ENCODE peak calls at places on chromosomes 12 and 14, in nine cellular contexts. U, G, W, J, L, T, D, H and K are unnamed samples.

GRCh38 chr12:75505706-75506312 is 5.6 kb downstream of the KRR1 start:
- DNase-seq in D (no peak), H (no peak), G (no peak), W (no peak), T (peak), U (no peak), J (no peak), L (peak), K (peak)

GRCh38 chr12:119720349-119720748 is 52.4 kb downstream of the PRKAB1 start:
- DNase-seq in U (no peak), D (no peak), W (no peak), T (no peak), H (no peak), G (no peak), J (no peak), L (no peak), K (no peak)

GRCh38 chr12:14442221-14442881 is 76.9 kb downstream of the ATF7IP start:
- DNase-seq in J (no peak), U (no peak), D (no peak), G (no peak), T (peak), L (no peak), W (no peak), H (no peak), K (no peak)

GRCh38 chr12:46452061-46452615 is 79.6 kb upstream of the SLC38A2 start:
- DNase-seq in H (no peak), D (no peak), W (no peak), T (peak), G (no peak), L (peak), U (peak), J (no peak), K (no peak)

GRCh38 chr14:55689971-55690871 is 110.2 kb downstream of the KTN1 start:
- DNase-seq in U (no peak), H (peak), T (no peak), L (no peak), J (no peak), D (no peak), G (no peak), W (no peak), K (no peak)

GRCh38 chr14:64844993-64845536 is 34.6 kb downstream of the SPTB start:
- DNase-seq in W (no peak), J (no peak), U (no peak), L (no peak), H (no peak), D (no peak), T (no peak), G (no peak), K (no peak)

GRCh38 chr12:57215668-57216013 is 953 bp upstream of the NXPH4 start:
- DNase-seq in L (no peak), T (peak), J (no peak), D (no peak), W (no peak), H (no peak), G (no peak), U (peak), K (no peak)

GRCh38 chr12:118467576-118467975 is 91.2 kb downstream of the SUDS3 start:
- DNase-seq in D (no peak), L (no peak), G (no peak), T (no peak), W (no peak), U (no peak), J (no peak), H (no peak), K (no peak)

GRCh38 chr14:61502459-61503093 is 181.2 kb downstream of the PRKCH start:
- DNase-seq in H (no peak), W (no peak), U (peak), G (no peak), T (no peak), D (no peak), J (no peak), L (no peak), K (no peak)

GRCh38 chr14:75279153-75279738 is 618 bp downstream of the FOS start:
- DNase-seq in J (peak), H (no peak), T (peak), W (no peak), D (peak), G (peak), U (peak), L (peak), K (peak)

GRCh38 chr12:116898675-116899074 is 12.1 kb upstream of the FBXW8 start:
- DNase-seq in W (no peak), L (no peak), T (no peak), H (no peak), D (no peak), J (no peak), U (no peak), G (no peak), K (no peak)

GRCh38 chr12:24823808-24824515 is 124.9 kb downstream of the BCAT1 start:
- DNase-seq in D (no peak), L (no peak), U (no peak), J (no peak), W (no peak), T (no peak), H (no peak), G (no peak), K (no peak)

GRCh38 chr14:101313268-101313667 is 248.0 kb upstream of the DIO3 start:
- DNase-seq in T (no peak), U (no peak), W (no peak), G (no peak), H (no peak), J (no peak), D (no peak), L (no peak), K (no peak)

GRCh38 chr14:92973798-92974372 is 50.9 kb downstream of the CHGA start:
- DNase-seq in U (no peak), W (no peak), D (no peak), L (no peak), G (no peak), H (no peak), J (no peak), T (peak), K (no peak)
- H3K4me3 ChIP-seq in U (no peak), W (no peak), D (no peak), L (no peak), G (no peak), H (no peak), J (no peak), T (peak), K (no peak)

DNA sequence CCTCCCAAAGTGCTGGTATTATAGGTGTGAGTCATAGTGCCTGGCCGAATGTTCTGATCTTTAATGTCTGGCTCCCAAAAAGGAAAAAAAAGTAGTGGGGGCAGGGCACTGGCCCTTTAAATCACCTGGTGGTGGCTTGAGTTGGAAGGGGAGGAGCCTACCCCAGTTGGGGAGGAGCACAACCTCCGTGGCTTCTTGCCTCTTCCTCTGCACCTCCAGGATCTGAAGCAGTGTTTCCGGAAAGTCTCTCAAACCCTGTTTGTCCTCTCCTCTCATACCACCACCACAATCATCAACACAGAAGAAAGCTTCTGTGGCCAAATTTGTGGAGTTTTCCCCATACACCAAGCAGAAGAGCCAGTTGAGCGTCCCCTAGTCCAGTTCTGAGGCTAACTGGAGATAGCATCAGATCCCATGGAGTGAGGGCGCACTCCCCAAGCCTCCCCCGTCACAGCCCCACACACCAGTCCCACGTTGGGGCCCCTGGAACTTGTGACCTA is 24.3 kb upstream of the RCOR1 start:
- DNase-seq in W (no peak), U (no peak), D (no peak), G (no peak), T (no peak), H (no peak), L (no peak), J (no peak), K (peak)
- H3K4me3 ChIP-seq in W (peak), U (no peak), D (no peak), G (no peak), T (no peak), H (no peak), L (no peak), J (no peak), K (peak)

GRCh38 chr14:95255487-95255886 is 64.2 kb downstream of the CLMN start:
- DNase-seq in T (no peak), L (peak), G (peak), J (no peak), H (no peak), W (no peak), U (peak), D (peak), K (no peak)

GRCh38 chr14:95255013-95255412 is 64.7 kb downstream of the CLMN start:
- DNase-seq in H (no peak), G (peak), J (no peak), T (no peak), W (no peak), D (no peak), L (no peak), U (no peak), K (no peak)

GRCh38 chr14:95257521-95257920 is 62.2 kb downstream of the CLMN start:
- DNase-seq in T (no peak), U (no peak), D (no peak), J (no peak), H (no peak), L (no peak), G (peak), W (no peak), K (no peak)

GRCh38 chr14:95256776-95257060 is 63.0 kb downstream of the CLMN start:
- DNase-seq in D (no peak), T (no peak), G (no peak), H (no peak), U (no peak), L (no peak), J (no peak), W (no peak), K (no peak)

DNA sequence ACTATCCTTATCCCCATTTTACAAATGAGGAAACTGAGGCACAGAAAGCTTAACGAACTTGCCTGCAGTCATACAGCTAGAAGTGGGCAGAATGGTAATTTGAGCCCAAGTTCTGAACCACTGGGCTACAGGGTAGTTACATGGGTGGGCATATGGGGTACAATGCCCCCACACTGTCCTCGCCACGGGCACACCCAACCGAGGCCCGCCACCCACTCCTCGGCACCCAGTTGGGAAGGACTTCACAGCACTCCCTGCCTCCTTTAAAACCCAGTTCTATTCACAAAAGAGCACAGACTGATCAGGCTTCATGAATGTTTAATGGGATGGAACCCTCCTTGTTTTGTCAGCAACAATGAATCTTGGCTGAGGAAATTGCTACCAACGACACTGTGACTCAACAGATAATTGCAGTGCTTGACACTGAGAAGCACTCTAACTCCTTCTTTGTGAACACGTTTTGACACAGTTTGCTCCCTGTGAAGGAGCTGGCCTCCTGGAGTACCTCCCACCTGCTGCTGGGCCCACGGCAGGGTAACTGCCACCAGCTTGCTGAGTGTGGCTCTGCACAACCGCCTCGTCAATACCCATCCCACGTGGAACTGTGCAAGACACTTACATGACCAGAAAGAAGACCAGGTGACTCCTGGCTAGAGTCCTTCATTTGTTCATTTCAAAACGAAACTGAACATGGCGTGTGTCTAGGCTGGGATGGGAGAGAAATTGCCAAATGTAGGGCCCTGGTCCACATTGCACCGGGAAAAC is 63.5 kb downstream of the CLMN start:
- DNase-seq in G (peak), J (no peak), D (no peak), W (no peak), U (no peak), H (no peak), L (no peak), T (peak), K (no peak)
- H3K4me3 ChIP-seq in G (no peak), J (no peak), D (no peak), W (no peak), U (no peak), H (no peak), L (no peak), T (no peak), K (no peak)

GRCh38 chr14:29222671-29223268 is 456.2 kb downstream of the FOXG1 start:
- DNase-seq in D (no peak), W (no peak), J (no peak), G (no peak), H (peak), U (peak), T (peak), L (peak), K (no peak)
- H3K4me3 ChIP-seq in D (no peak), W (no peak), J (no peak), G (no peak), H (no peak), U (no peak), T (peak), L (no peak), K (no peak)

DNA sequence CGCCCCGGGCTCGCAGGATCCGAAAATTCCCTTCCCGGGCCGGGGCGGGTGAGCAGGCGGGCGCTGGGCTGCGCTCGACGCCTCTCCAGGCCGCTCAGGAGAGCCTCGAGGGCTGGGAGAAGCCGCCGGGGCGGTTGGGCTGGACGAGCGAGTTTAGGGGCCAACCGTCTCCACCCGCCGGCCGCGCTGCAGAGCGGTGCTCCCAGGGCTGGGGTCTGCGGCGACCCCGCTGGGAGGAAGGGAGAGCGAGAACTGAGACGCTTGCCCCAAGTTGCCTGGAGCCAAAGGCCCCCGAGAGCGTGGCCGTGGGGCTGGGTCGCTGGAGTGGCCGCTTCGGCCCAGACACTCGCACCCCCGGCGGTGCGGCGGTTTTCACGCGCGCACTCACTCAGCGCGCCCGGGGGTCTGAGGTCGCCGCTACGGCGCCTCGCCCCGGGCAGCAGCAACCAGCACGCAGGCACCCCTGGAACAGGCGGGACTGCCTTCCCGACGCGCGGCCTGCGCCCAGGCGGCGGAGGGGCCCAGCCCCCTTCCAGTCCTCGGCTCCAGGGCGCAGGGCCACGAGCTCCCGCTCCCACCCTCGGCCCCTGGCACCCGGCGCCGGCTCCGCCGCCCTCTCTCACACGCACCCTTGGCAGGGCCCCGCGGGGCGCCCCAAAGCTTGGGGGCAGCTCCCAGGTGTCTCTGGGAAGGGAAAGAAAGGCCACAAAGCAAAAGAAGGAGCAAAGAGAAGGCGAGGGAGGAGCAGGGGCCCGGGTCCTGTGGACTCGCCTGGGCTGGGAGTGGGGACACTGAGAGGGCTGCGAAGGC is 586 bp upstream of the EFS start:
- DNase-seq in G (peak), L (peak), H (no peak), T (peak), J (peak), U (peak), W (no peak), D (no peak), K (no peak)
- H3K4me3 ChIP-seq in G (peak), L (peak), H (no peak), T (peak), J (peak), U (no peak), W (no peak), D (peak), K (no peak)